ENCODE peak calls at places on chromosomes 7 and 10, in seven cellular contexts. One of them, this sample, is unnamed.

GRCh38 chr10:86666538-86666937 is 1.8 kb upstream of the LDB3 start:
- DNase-seq in HL-60: no peak
- DNase-seq in OCI-LY7: no peak
- DNase-seq in stimulated activated naive CD4-positive, alpha-beta T cell: no peak
- DNase-seq in EL: no peak
- DNase-seq in mesenchymal stem cell: no peak
- DNase-seq in HFFc6: no peak
- DNase-seq in this sample: no peak

GRCh38 chr10:87547734-87548311 is 43.1 kb downstream of the MINPP1 start:
- DNase-seq in HL-60: no peak
- DNase-seq in OCI-LY7: no peak
- DNase-seq in stimulated activated naive CD4-positive, alpha-beta T cell: no peak
- DNase-seq in EL: peak
- DNase-seq in mesenchymal stem cell: peak
- DNase-seq in HFFc6: peak
- DNase-seq in this sample: no peak

GRCh38 chr7:121755286-121755685 is 117.7 kb upstream of the PTPRZ1 start:
- DNase-seq in HL-60: no peak
- DNase-seq in OCI-LY7: no peak
- DNase-seq in stimulated activated naive CD4-positive, alpha-beta T cell: no peak
- DNase-seq in EL: no peak
- DNase-seq in mesenchymal stem cell: no peak
- DNase-seq in HFFc6: no peak
- DNase-seq in this sample: no peak

GRCh38 chr7:632831-633210 is 93.7 kb upstream of the DNAAF5 start:
- DNase-seq in HL-60: no peak
- DNase-seq in OCI-LY7: no peak
- DNase-seq in stimulated activated naive CD4-positive, alpha-beta T cell: no peak
- DNase-seq in EL: no peak
- DNase-seq in mesenchymal stem cell: no peak
- DNase-seq in HFFc6: no peak
- DNase-seq in this sample: no peak

GRCh38 chr7:26990268-26990667 is 105.5 kb downstream of the HOXA1 start:
- DNase-seq in HL-60: no peak
- DNase-seq in OCI-LY7: no peak
- DNase-seq in stimulated activated naive CD4-positive, alpha-beta T cell: no peak
- DNase-seq in EL: peak
- DNase-seq in mesenchymal stem cell: peak
- DNase-seq in HFFc6: no peak
- DNase-seq in this sample: no peak

GRCh38 chr10:80493482-80494021 is 39.4 kb downstream of the TSPAN14 start:
- DNase-seq in HL-60: no peak
- DNase-seq in OCI-LY7: no peak
- DNase-seq in stimulated activated naive CD4-positive, alpha-beta T cell: no peak
- DNase-seq in EL: no peak
- DNase-seq in mesenchymal stem cell: peak
- DNase-seq in HFFc6: no peak
- DNase-seq in this sample: no peak

GRCh38 chr10:114397651-114398145 is 6.6 kb downstream of the AFAP1L2 start:
- DNase-seq in HL-60: no peak
- DNase-seq in OCI-LY7: no peak
- DNase-seq in stimulated activated naive CD4-positive, alpha-beta T cell: no peak
- DNase-seq in EL: no peak
- DNase-seq in mesenchymal stem cell: peak
- DNase-seq in HFFc6: no peak
- DNase-seq in this sample: no peak

GRCh38 chr7:122166708-122167107 is 22.7 kb upstream of the AASS start:
- DNase-seq in HL-60: no peak
- DNase-seq in OCI-LY7: no peak
- DNase-seq in stimulated activated naive CD4-positive, alpha-beta T cell: no peak
- DNase-seq in EL: peak
- DNase-seq in mesenchymal stem cell: peak
- DNase-seq in HFFc6: peak
- DNase-seq in this sample: no peak

GRCh38 chr7:94303736-94304135 is 91.0 kb upstream of the COL1A2 start:
- DNase-seq in HL-60: no peak
- DNase-seq in OCI-LY7: no peak
- DNase-seq in stimulated activated naive CD4-positive, alpha-beta T cell: no peak
- DNase-seq in EL: peak
- DNase-seq in mesenchymal stem cell: peak
- DNase-seq in HFFc6: peak
- DNase-seq in this sample: no peak

GRCh38 chr7:43028106-43028505 is 84.3 kb upstream of the HECW1 start:
- DNase-seq in HL-60: no peak
- DNase-seq in OCI-LY7: no peak
- DNase-seq in stimulated activated naive CD4-positive, alpha-beta T cell: no peak
- DNase-seq in EL: no peak
- DNase-seq in mesenchymal stem cell: no peak
- DNase-seq in HFFc6: no peak
- DNase-seq in this sample: no peak

GRCh38 chr10:57628592-57629284 is 639.0 kb downstream of the IPMK start:
- DNase-seq in HL-60: no peak
- DNase-seq in OCI-LY7: no peak
- DNase-seq in stimulated activated naive CD4-positive, alpha-beta T cell: no peak
- DNase-seq in EL: no peak
- DNase-seq in mesenchymal stem cell: no peak
- DNase-seq in HFFc6: no peak
- DNase-seq in this sample: peak

GRCh38 chr7:73856941-73857340 is 4.0 kb upstream of the TMEM270 start:
- DNase-seq in HL-60: no peak
- DNase-seq in OCI-LY7: no peak
- DNase-seq in stimulated activated naive CD4-positive, alpha-beta T cell: no peak
- DNase-seq in EL: no peak
- DNase-seq in mesenchymal stem cell: no peak
- DNase-seq in HFFc6: no peak
- DNase-seq in this sample: no peak

This sample was measured in NCI-H146.